ENCODE peak calls at places on chromosomes 4 and X, in nine cellular contexts. G, R, L, M, W, T, A, C and F are unnamed samples.

GRCh38 chrX:154043003-154043402 is 23.3 kb upstream of the IRAK1 start:
- DNase-seq in G (no peak), C (no peak), T (no peak), L (peak), W (no peak), A (no peak), M (no peak), R (no peak), F (no peak)

GRCh38 chrX:43279341-43279808 is 376.7 kb upstream of the MAOA start:
- DNase-seq in T (no peak), L (no peak), W (no peak), R (no peak), C (no peak), G (no peak), A (no peak), M (no peak), F (no peak)

GRCh38 chr4:25223770-25224375 is 10.0 kb upstream of the PI4K2B start:
- DNase-seq in M (no peak), C (no peak), G (no peak), L (no peak), R (no peak), A (peak), W (no peak), T (no peak), F (no peak)

GRCh38 chr4:131316086-131316485 is 1833.0 kb upstream of the PCDH10 start:
- DNase-seq in C (no peak), R (no peak), A (no peak), M (no peak), L (no peak), G (no peak), T (no peak), W (no peak), F (no peak)

GRCh38 chr4:16991455-16991854 is 93.0 kb upstream of the LDB2 start:
- DNase-seq in C (no peak), R (no peak), M (no peak), L (no peak), G (no peak), W (no peak), T (no peak), A (no peak), F (no peak)

GRCh38 chr4:118765399-118765798 is 70.5 kb downstream of the SEC24D start:
- DNase-seq in L (no peak), G (peak), T (no peak), W (no peak), R (no peak), C (no peak), M (no peak), A (no peak), F (no peak)

GRCh38 chr4:98780111-98780549 is 121.7 kb upstream of the TSPAN5 start:
- DNase-seq in C (no peak), T (no peak), A (no peak), W (no peak), G (peak), M (no peak), R (no peak), L (no peak), F (no peak)

GRCh38 chr4:56215901-56216300 is 171.4 kb downstream of the AASDH start:
- DNase-seq in C (no peak), A (no peak), L (no peak), G (no peak), T (no peak), M (peak), R (peak), W (no peak), F (no peak)

GRCh38 chr4:6620891-6621555 is 19.5 kb upstream of the MRFAP1 start:
- DNase-seq in G (no peak), T (no peak), L (peak), M (no peak), A (no peak), C (no peak), W (no peak), R (no peak), F (no peak)

GRCh38 chr4:67684839-67685531 is 16.0 kb downstream of the UBA6 start:
- DNase-seq in L (no peak), G (no peak), T (no peak), C (no peak), A (no peak), M (no peak), W (no peak), R (no peak), F (no peak)

GRCh38 chr4:86092684-86093083 is 267.2 kb downstream of the MAPK10 start:
- DNase-seq in L (no peak), G (peak), T (no peak), C (no peak), A (no peak), M (no peak), W (no peak), R (no peak), F (peak)

GRCh38 chr4:3257125-3257690 is 8.2 kb downstream of the MSANTD1 start:
- DNase-seq in T (no peak), L (no peak), R (peak), A (peak), W (peak), G (no peak), M (no peak), C (no peak), F (no peak)

GRCh38 chr4:88573995-88574394 is 18.3 kb upstream of the HERC3 start:
- DNase-seq in R (no peak), C (no peak), L (no peak), G (no peak), M (no peak), W (no peak), A (no peak), T (no peak), F (no peak)

GRCh38 chrX:71976753-71977152 is 66.1 kb downstream of the NHSL2 start:
- DNase-seq in A (no peak), C (no peak), W (no peak), T (no peak), R (no peak), G (no peak), M (no peak), L (no peak), F (no peak)